ENCODE peak calls at places on chromosomes 16 and 17, in five cellular contexts. One of them, this sample, is unnamed.

GRCh38 chr17:63555475-63556156 is 5.3 kb downstream of the DCAF7 start:
- DNase-seq in stomach: no peak
- DNase-seq in transverse colon: no peak
- DNase-seq in endothelial cell of umbilical vein: no peak
- DNase-seq in GM12878: no peak
- DNase-seq in this sample: no peak

GRCh38 chr16:55328611-55329569 is 4.9 kb downstream of the IRX6 start:
- DNase-seq in transverse colon: no peak
- DNase-seq in endothelial cell of umbilical vein: no peak
- DNase-seq in stomach: no peak
- DNase-seq in GM12878: no peak
- DNase-seq in this sample: no peak

GRCh38 chr16:28205974-28206373 is 5.8 kb downstream of the XPO6 start:
- DNase-seq in stomach: no peak
- DNase-seq in transverse colon: no peak
- DNase-seq in GM12878: no peak
- DNase-seq in endothelial cell of umbilical vein: no peak
- DNase-seq in this sample: no peak

GRCh38 chr16:74578838-74579237 is 28.1 kb downstream of the GLG1 start:
- DNase-seq in stomach: no peak
- DNase-seq in transverse colon: no peak
- DNase-seq in GM12878: no peak
- DNase-seq in endothelial cell of umbilical vein: no peak
- DNase-seq in this sample: no peak

GRCh38 chr17:65154770-65155589 is 17.8 kb downstream of the RGS9 start:
- DNase-seq in endothelial cell of umbilical vein: peak
- DNase-seq in stomach: no peak
- DNase-seq in transverse colon: no peak
- DNase-seq in GM12878: no peak
- DNase-seq in this sample: no peak

GRCh38 chr17:60615840-60616239 is 15.8 kb downstream of the PPM1D start:
- DNase-seq in stomach: no peak
- DNase-seq in GM12878: no peak
- DNase-seq in transverse colon: no peak
- DNase-seq in endothelial cell of umbilical vein: no peak
- DNase-seq in this sample: no peak

GRCh38 chr17:17051791-17052461 is 9.7 kb downstream of the MPRIP start:
- DNase-seq in endothelial cell of umbilical vein: no peak
- DNase-seq in GM12878: no peak
- DNase-seq in stomach: peak
- DNase-seq in transverse colon: peak
- DNase-seq in this sample: no peak

GRCh38 chr17:8821446-8822105 is 22.4 kb upstream of the MFSD6L start:
- DNase-seq in stomach: no peak
- DNase-seq in transverse colon: no peak
- DNase-seq in endothelial cell of umbilical vein: no peak
- DNase-seq in GM12878: no peak
- DNase-seq in this sample: no peak

GRCh38 chr17:60134396-60135159 is 15.2 kb upstream of the CA4 start:
- DNase-seq in GM12878: no peak
- DNase-seq in endothelial cell of umbilical vein: peak
- DNase-seq in stomach: peak
- DNase-seq in transverse colon: no peak
- DNase-seq in this sample: no peak

GRCh38 chr17:58691701-58692238 is at the start of gene TEX14:
- DNase-seq in GM12878: no peak
- DNase-seq in transverse colon: no peak
- DNase-seq in endothelial cell of umbilical vein: no peak
- DNase-seq in stomach: no peak
- DNase-seq in this sample: no peak

GRCh38 chr17:58694302-58694701 is 1.9 kb downstream of the RAD51C start:
- DNase-seq in endothelial cell of umbilical vein: no peak
- DNase-seq in GM12878: no peak
- DNase-seq in stomach: no peak
- DNase-seq in transverse colon: no peak
- DNase-seq in this sample: no peak

GRCh38 chr17:58693751-58694150 is 1.3 kb downstream of the RAD51C start:
- DNase-seq in transverse colon: no peak
- DNase-seq in stomach: no peak
- DNase-seq in GM12878: no peak
- DNase-seq in endothelial cell of umbilical vein: peak
- DNase-seq in this sample: no peak

GRCh38 chr17:58693208-58693607 is 806 bp downstream of the RAD51C start:
- DNase-seq in endothelial cell of umbilical vein: no peak
- DNase-seq in GM12878: no peak
- DNase-seq in transverse colon: no peak
- DNase-seq in stomach: no peak
- DNase-seq in this sample: no peak

DNA sequence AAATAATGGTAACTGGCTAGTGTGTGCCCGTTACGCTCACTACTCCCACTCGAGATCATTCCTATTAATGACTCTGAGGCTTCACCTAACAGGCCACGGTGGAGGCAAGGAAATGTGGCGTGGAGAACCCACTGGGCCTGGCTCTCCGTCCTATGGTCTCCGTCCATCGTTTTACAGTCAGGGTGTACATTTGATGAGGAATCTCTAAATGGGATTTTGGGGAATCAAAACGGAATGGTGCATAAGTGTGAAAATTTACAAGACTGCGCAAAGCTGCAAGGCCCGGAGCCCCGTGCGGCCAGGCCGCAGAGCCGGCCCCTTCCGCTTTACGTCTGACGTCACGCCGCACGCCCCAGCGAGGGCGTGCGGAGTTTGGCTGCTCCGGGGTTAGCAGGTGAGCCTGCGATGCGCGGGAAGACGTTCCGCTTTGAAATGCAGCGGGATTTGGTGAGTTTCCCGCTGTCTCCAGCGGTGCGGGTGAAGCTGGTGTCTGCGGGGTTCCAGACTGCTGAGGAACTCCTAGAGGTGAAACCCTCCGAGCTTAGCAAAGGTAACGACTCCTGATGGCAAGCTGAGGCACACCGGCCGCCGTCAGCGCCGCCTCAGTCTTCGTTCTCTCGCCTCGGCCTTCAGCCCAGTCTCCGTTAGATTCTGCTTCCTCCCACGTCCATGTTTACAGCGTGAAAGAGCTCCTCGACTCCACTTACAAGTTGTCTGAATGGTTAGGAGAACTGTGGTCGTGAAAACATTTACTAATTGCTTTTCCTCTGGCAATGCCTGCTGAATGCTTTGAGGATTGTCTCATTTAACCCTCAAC is at the start of gene RAD51C:
- DNase-seq in endothelial cell of umbilical vein: peak
- DNase-seq in GM12878: peak
- DNase-seq in transverse colon: peak
- DNase-seq in stomach: peak
- DNase-seq in this sample: peak
- TF ChIP-seq POLR2A in endothelial cell of umbilical vein: peak
- TF ChIP-seq POLR2A in GM12878: peak
- TF ChIP-seq POLR2A in transverse colon: peak
- TF ChIP-seq POLR2A in stomach: no peak
- TF ChIP-seq POLR2A in this sample: peak

DNA sequence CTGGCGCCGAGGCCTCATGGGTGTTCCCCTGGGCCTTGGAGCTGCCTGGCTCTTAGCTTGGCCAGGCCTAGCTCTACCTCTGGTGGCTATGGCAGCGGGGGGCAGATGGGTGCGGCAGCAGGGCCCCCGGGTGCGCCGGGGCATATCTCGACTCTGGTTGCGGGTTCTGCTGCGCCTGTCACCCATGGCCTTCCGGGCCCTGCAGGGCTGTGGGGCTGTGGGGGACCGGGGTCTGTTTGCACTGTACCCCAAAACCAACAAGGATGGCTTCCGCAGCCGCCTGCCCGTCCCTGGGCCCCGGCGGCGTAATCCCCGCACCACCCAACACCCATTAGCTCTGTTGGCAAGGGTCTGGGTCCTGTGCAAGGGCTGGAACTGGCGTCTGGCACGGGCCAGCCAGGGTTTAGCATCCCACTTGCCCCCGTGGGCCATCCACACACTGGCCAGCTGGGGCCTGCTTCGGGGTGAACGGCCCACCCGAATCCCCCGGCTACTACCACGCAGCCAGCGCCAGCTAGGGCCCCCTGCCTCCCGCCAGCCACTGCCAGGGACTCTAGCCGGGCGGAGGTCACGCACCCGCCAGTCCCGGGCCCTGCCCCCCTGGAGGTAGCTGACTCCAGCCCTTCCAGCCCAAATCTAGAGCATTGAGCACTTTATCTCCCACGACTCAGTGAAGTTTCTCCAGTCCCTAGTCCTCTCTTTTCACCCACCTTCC is 7.9 kb downstream of the HIRIP3 start:
- DNase-seq in GM12878: no peak
- DNase-seq in stomach: no peak
- DNase-seq in transverse colon: no peak
- DNase-seq in endothelial cell of umbilical vein: no peak
- DNase-seq in this sample: no peak
- H3K27ac ChIP-seq in GM12878: no peak
- H3K27ac ChIP-seq in stomach: no peak
- H3K27ac ChIP-seq in transverse colon: no peak
- H3K27ac ChIP-seq in endothelial cell of umbilical vein: no peak
- H3K27ac ChIP-seq in this sample: no peak

GRCh38 chr17:41965694-41966375 is 760 bp upstream of the CNP start:
- DNase-seq in endothelial cell of umbilical vein: no peak
- DNase-seq in transverse colon: peak
- DNase-seq in stomach: peak
- DNase-seq in GM12878: no peak
- DNase-seq in this sample: peak

GRCh38 chr17:41967921-41968578 is 1.5 kb downstream of the CNP start:
- DNase-seq in GM12878: no peak
- DNase-seq in stomach: no peak
- DNase-seq in endothelial cell of umbilical vein: no peak
- DNase-seq in transverse colon: no peak
- DNase-seq in this sample: no peak

GRCh38 chr17:41968676-41969075 is 2.1 kb downstream of the CNP start:
- DNase-seq in GM12878: no peak
- DNase-seq in transverse colon: no peak
- DNase-seq in endothelial cell of umbilical vein: no peak
- DNase-seq in stomach: no peak
- DNase-seq in this sample: no peak

GRCh38 chr17:41967141-41967920 is 736 bp downstream of the CNP start:
- DNase-seq in GM12878: no peak
- DNase-seq in transverse colon: peak
- DNase-seq in endothelial cell of umbilical vein: no peak
- DNase-seq in stomach: no peak
- DNase-seq in this sample: no peak

GRCh38 chr17:41966453-41967140 is at the start of gene CNP:
- DNase-seq in transverse colon: peak
- DNase-seq in stomach: peak
- DNase-seq in GM12878: peak
- DNase-seq in endothelial cell of umbilical vein: peak
- DNase-seq in this sample: peak
- TF ChIP-seq POLR2AphosphoS5 in transverse colon: peak
- TF ChIP-seq POLR2AphosphoS5 in stomach: peak
- TF ChIP-seq POLR2AphosphoS5 in GM12878: peak
- TF ChIP-seq POLR2AphosphoS5 in endothelial cell of umbilical vein: peak
- TF ChIP-seq POLR2AphosphoS5 in this sample: peak

GRCh38 chr17:48544356-48545021 is 420 bp downstream of the HOXB2 start:
- DNase-seq in endothelial cell of umbilical vein: peak
- DNase-seq in transverse colon: peak
- DNase-seq in stomach: peak
- DNase-seq in GM12878: no peak
- DNase-seq in this sample: peak
- TF ChIP-seq POLR2A in endothelial cell of umbilical vein: peak
- TF ChIP-seq POLR2A in transverse colon: no peak
- TF ChIP-seq POLR2A in stomach: no peak
- TF ChIP-seq POLR2A in GM12878: no peak
- TF ChIP-seq POLR2A in this sample: no peak

GRCh38 chr16:876523-877241 is 76.1 kb upstream of the GNG13 start:
- DNase-seq in GM12878: no peak
- DNase-seq in transverse colon: no peak
- DNase-seq in stomach: no peak
- DNase-seq in endothelial cell of umbilical vein: no peak
- DNase-seq in this sample: no peak

GRCh38 chr16:874366-875181 is 74.0 kb upstream of the GNG13 start:
- DNase-seq in stomach: no peak
- DNase-seq in endothelial cell of umbilical vein: no peak
- DNase-seq in transverse colon: no peak
- DNase-seq in GM12878: no peak
- DNase-seq in this sample: no peak

GRCh38 chr16:877242-878065 is 76.9 kb upstream of the GNG13 start:
- DNase-seq in GM12878: no peak
- DNase-seq in endothelial cell of umbilical vein: no peak
- DNase-seq in transverse colon: no peak
- DNase-seq in stomach: no peak
- DNase-seq in this sample: no peak

GRCh38 chr16:875182-876040 is 74.9 kb upstream of the GNG13 start:
- DNase-seq in stomach: no peak
- DNase-seq in GM12878: no peak
- DNase-seq in transverse colon: no peak
- DNase-seq in endothelial cell of umbilical vein: no peak
- DNase-seq in this sample: no peak

GRCh38 chr16:876041-876335 is 75.5 kb upstream of the GNG13 start:
- DNase-seq in stomach: no peak
- DNase-seq in GM12878: no peak
- DNase-seq in endothelial cell of umbilical vein: no peak
- DNase-seq in transverse colon: no peak
- DNase-seq in this sample: no peak
- H3K27ac ChIP-seq in stomach: no peak
- H3K27ac ChIP-seq in GM12878: no peak
- H3K27ac ChIP-seq in endothelial cell of umbilical vein: no peak
- H3K27ac ChIP-seq in transverse colon: no peak
- H3K27ac ChIP-seq in this sample: no peak

DNA sequence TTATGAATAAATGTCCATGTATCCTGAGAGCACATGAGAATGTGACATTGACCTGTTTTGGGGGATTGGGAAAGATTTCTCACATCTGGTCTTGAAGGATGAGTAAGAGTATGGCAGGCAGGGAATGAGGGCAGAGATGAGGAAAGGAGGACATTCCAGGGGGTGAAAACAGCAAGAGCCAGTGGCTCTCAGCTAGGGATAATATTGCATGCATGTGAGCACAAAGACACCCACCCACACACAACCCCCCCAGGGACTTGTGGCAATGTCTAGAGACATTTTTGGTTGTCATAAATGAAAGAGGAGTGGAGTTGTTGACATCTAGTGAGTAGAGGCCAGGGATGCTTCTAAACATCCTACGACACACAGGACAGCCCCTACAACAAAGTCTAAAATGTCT is 6.0 kb downstream of the MYO1D start:
- DNase-seq in transverse colon: no peak
- DNase-seq in GM12878: no peak
- DNase-seq in stomach: no peak
- DNase-seq in endothelial cell of umbilical vein: no peak
- DNase-seq in this sample: no peak
- TF ChIP-seq POLR2AphosphoS5 in transverse colon: no peak
- TF ChIP-seq POLR2AphosphoS5 in GM12878: no peak
- TF ChIP-seq POLR2AphosphoS5 in stomach: no peak
- TF ChIP-seq POLR2AphosphoS5 in endothelial cell of umbilical vein: no peak
- TF ChIP-seq POLR2AphosphoS5 in this sample: no peak

This sample was measured in prostate gland.